ENCODE peak calls at places on chromosome 20, in ten cellular contexts. One of them, this sample, is unnamed.

GRCh38 chr20:57724610-57725405 is 15.0 kb upstream of the PMEPA1 start:
- DNase-seq in NB4: no peak
- DNase-seq in A549: no peak
- DNase-seq in uterus: no peak
- DNase-seq in adrenal gland: no peak
- DNase-seq in breast epithelium: no peak
- DNase-seq in esophagus muscularis mucosa: no peak
- DNase-seq in right lobe of liver: no peak
- DNase-seq in ovary: no peak
- DNase-seq in HCT116: no peak
- DNase-seq in this sample: no peak

GRCh38 chr20:14449323-14449722 is 111.9 kb upstream of the FLRT3 start:
- DNase-seq in A549: no peak
- DNase-seq in right lobe of liver: no peak
- DNase-seq in NB4: no peak
- DNase-seq in esophagus muscularis mucosa: no peak
- DNase-seq in breast epithelium: no peak
- DNase-seq in adrenal gland: no peak
- DNase-seq in uterus: no peak
- DNase-seq in ovary: no peak
- DNase-seq in HCT116: no peak
- DNase-seq in this sample: no peak

GRCh38 chr20:11675920-11676617 is 241.6 kb upstream of the BTBD3 start:
- DNase-seq in esophagus muscularis mucosa: no peak
- DNase-seq in uterus: no peak
- DNase-seq in ovary: no peak
- DNase-seq in right lobe of liver: no peak
- DNase-seq in adrenal gland: peak; percentile 16
- DNase-seq in A549: no peak
- DNase-seq in HCT116: no peak
- DNase-seq in NB4: no peak
- DNase-seq in breast epithelium: no peak
- DNase-seq in this sample: no peak

GRCh38 chr20:49199729-49200293 is 11.7 kb upstream of the STAU1 start:
- DNase-seq in uterus: no peak
- DNase-seq in ovary: peak; percentile 3
- DNase-seq in NB4: no peak
- DNase-seq in HCT116: no peak
- DNase-seq in right lobe of liver: no peak
- DNase-seq in adrenal gland: no peak
- DNase-seq in breast epithelium: no peak
- DNase-seq in esophagus muscularis mucosa: no peak
- DNase-seq in A549: no peak
- DNase-seq in this sample: no peak

GRCh38 chr20:10498196-10498595 is 63.1 kb downstream of the SLX4IP start:
- DNase-seq in ovary: no peak
- DNase-seq in right lobe of liver: no peak
- DNase-seq in esophagus muscularis mucosa: no peak
- DNase-seq in uterus: no peak
- DNase-seq in NB4: peak; percentile 52
- DNase-seq in adrenal gland: no peak
- DNase-seq in HCT116: no peak
- DNase-seq in A549: no peak
- DNase-seq in breast epithelium: no peak
- DNase-seq in this sample: no peak

GRCh38 chr20:54625497-54625896 is 150.1 kb downstream of the DOK5 start:
- DNase-seq in right lobe of liver: no peak
- DNase-seq in uterus: no peak
- DNase-seq in adrenal gland: no peak
- DNase-seq in NB4: no peak
- DNase-seq in ovary: no peak
- DNase-seq in breast epithelium: no peak
- DNase-seq in esophagus muscularis mucosa: no peak
- DNase-seq in A549: no peak
- DNase-seq in HCT116: no peak
- DNase-seq in this sample: no peak

GRCh38 chr20:3041818-3042504 is 1.5 kb upstream of the GNRH2 start:
- DNase-seq in right lobe of liver: no peak
- DNase-seq in uterus: no peak
- DNase-seq in breast epithelium: no peak
- DNase-seq in adrenal gland: no peak
- DNase-seq in NB4: no peak
- DNase-seq in A549: no peak
- DNase-seq in HCT116: no peak
- DNase-seq in ovary: peak; percentile 44
- DNase-seq in esophagus muscularis mucosa: no peak
- DNase-seq in this sample: no peak

GRCh38 chr20:32527447-32528055 is 57.6 kb downstream of the NOL4L start:
- DNase-seq in ovary: no peak
- DNase-seq in breast epithelium: no peak
- DNase-seq in NB4: no peak
- DNase-seq in adrenal gland: no peak
- DNase-seq in right lobe of liver: no peak
- DNase-seq in esophagus muscularis mucosa: no peak
- DNase-seq in uterus: no peak
- DNase-seq in HCT116: no peak
- DNase-seq in A549: no peak
- DNase-seq in this sample: no peak

GRCh38 chr20:1302578-1303541 is 26.1 kb downstream of the SDCBP2 start:
- DNase-seq in ovary: no peak
- DNase-seq in NB4: peak; percentile 74
- DNase-seq in A549: no peak
- DNase-seq in uterus: no peak
- DNase-seq in adrenal gland: no peak
- DNase-seq in right lobe of liver: no peak
- DNase-seq in esophagus muscularis mucosa: no peak
- DNase-seq in HCT116: no peak
- DNase-seq in breast epithelium: no peak
- DNase-seq in this sample: no peak

GRCh38 chr20:6590891-6591679 is 176.4 kb upstream of the BMP2 start:
- DNase-seq in adrenal gland: no peak
- DNase-seq in uterus: no peak
- DNase-seq in HCT116: no peak
- DNase-seq in esophagus muscularis mucosa: no peak
- DNase-seq in right lobe of liver: no peak
- DNase-seq in NB4: no peak
- DNase-seq in A549: no peak
- DNase-seq in ovary: no peak
- DNase-seq in breast epithelium: no peak
- DNase-seq in this sample: peak; percentile 48

DNA sequence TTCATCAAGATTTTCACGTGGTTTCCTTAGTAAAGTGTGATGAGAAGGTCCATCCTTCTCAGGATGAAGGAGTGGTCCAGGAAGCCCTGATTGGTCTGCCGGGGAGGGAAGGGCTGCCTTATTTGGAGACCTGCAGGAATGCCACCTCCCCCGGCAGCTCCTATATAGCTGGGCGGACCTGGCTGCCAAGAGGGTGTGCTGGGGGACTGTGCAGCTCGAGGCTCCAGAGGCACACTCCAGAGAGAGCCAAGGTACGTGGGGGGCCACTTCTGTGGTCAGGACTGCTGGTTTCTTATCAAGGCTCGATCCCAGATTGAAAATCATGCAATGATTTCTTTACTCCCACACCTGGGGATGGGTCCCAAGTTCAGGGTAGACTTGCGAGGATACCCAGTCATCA is at the start of gene PRND:
- DNase-seq in A549: no peak
- DNase-seq in uterus: no peak
- DNase-seq in esophagus muscularis mucosa: no peak
- DNase-seq in breast epithelium: no peak
- DNase-seq in ovary: no peak
- DNase-seq in NB4: no peak
- DNase-seq in adrenal gland: no peak
- DNase-seq in HCT116: no peak
- DNase-seq in right lobe of liver: no peak
- DNase-seq in this sample: no peak
- TF ChIP-seq POLR2A in A549: no peak
- TF ChIP-seq POLR2A in uterus: no peak
- TF ChIP-seq POLR2A in esophagus muscularis mucosa: no peak
- TF ChIP-seq POLR2A in breast epithelium: no peak
- TF ChIP-seq POLR2A in ovary: no peak
- TF ChIP-seq POLR2A in NB4: no peak
- TF ChIP-seq POLR2A in adrenal gland: no peak
- TF ChIP-seq POLR2A in HCT116: no peak
- TF ChIP-seq POLR2A in right lobe of liver: no peak
- TF ChIP-seq POLR2A in this sample: no peak

GRCh38 chr20:63913768-63914167 is 18.8 kb downstream of the DNAJC5 start:
- DNase-seq in ovary: no peak
- DNase-seq in adrenal gland: no peak
- DNase-seq in uterus: no peak
- DNase-seq in A549: no peak
- DNase-seq in breast epithelium: no peak
- DNase-seq in esophagus muscularis mucosa: no peak
- DNase-seq in HCT116: no peak
- DNase-seq in NB4: no peak
- DNase-seq in right lobe of liver: no peak
- DNase-seq in this sample: no peak
- H3K4me3 ChIP-seq in ovary: no peak overlapping the region
- H3K4me3 ChIP-seq in adrenal gland: no peak overlapping the region
- H3K4me3 ChIP-seq in uterus: no peak overlapping the region
- H3K4me3 ChIP-seq in A549: no peak overlapping the region
- H3K4me3 ChIP-seq in breast epithelium: no peak overlapping the region
- H3K4me3 ChIP-seq in esophagus muscularis mucosa: no peak overlapping the region
- H3K4me3 ChIP-seq in HCT116: no peak overlapping the region
- H3K4me3 ChIP-seq in NB4: no peak overlapping the region
- H3K4me3 ChIP-seq in right lobe of liver: no peak overlapping the region
- H3K4me3 ChIP-seq in this sample: no peak overlapping the region

GRCh38 chr20:58994390-58995159 is 12.5 kb downstream of the CTSZ start:
- DNase-seq in breast epithelium: no peak
- DNase-seq in right lobe of liver: peak; percentile 43
- DNase-seq in ovary: no peak
- DNase-seq in esophagus muscularis mucosa: no peak
- DNase-seq in NB4: no peak
- DNase-seq in HCT116: no peak
- DNase-seq in A549: no peak
- DNase-seq in adrenal gland: no peak
- DNase-seq in uterus: no peak
- DNase-seq in this sample: no peak

GRCh38 chr20:58995461-58996225 is 11.4 kb downstream of the CTSZ start:
- DNase-seq in ovary: no peak
- DNase-seq in A549: peak; percentile 39
- DNase-seq in breast epithelium: no peak
- DNase-seq in adrenal gland: no peak
- DNase-seq in esophagus muscularis mucosa: no peak
- DNase-seq in right lobe of liver: no peak
- DNase-seq in uterus: no peak
- DNase-seq in HCT116: no peak
- DNase-seq in NB4: no peak
- DNase-seq in this sample: no peak

GRCh38 chr20:58996226-58996611 is 10.8 kb downstream of the CTSZ start:
- DNase-seq in esophagus muscularis mucosa: no peak
- DNase-seq in NB4: no peak
- DNase-seq in breast epithelium: no peak
- DNase-seq in A549: no peak
- DNase-seq in right lobe of liver: no peak
- DNase-seq in ovary: no peak
- DNase-seq in uterus: no peak
- DNase-seq in HCT116: no peak
- DNase-seq in adrenal gland: no peak
- DNase-seq in this sample: no peak

GRCh38 chr20:58998656-58999055 is 8.4 kb downstream of the CTSZ start:
- DNase-seq in uterus: no peak
- DNase-seq in NB4: no peak
- DNase-seq in right lobe of liver: no peak
- DNase-seq in esophagus muscularis mucosa: no peak
- DNase-seq in ovary: no peak
- DNase-seq in HCT116: no peak
- DNase-seq in breast epithelium: no peak
- DNase-seq in A549: no peak
- DNase-seq in adrenal gland: no peak
- DNase-seq in this sample: peak; percentile 3

GRCh38 chr20:58997141-58997770 is 9.8 kb downstream of the CTSZ start:
- DNase-seq in uterus: no peak
- DNase-seq in A549: no peak
- DNase-seq in adrenal gland: no peak
- DNase-seq in esophagus muscularis mucosa: no peak
- DNase-seq in ovary: no peak
- DNase-seq in NB4: no peak
- DNase-seq in right lobe of liver: no peak
- DNase-seq in HCT116: no peak
- DNase-seq in breast epithelium: no peak
- DNase-seq in this sample: no peak
- TF ChIP-seq POLR2A in uterus: no peak
- TF ChIP-seq POLR2A in A549: no peak
- TF ChIP-seq POLR2A in adrenal gland: no peak
- TF ChIP-seq POLR2A in esophagus muscularis mucosa: no peak
- TF ChIP-seq POLR2A in ovary: no peak
- TF ChIP-seq POLR2A in NB4: no peak
- TF ChIP-seq POLR2A in right lobe of liver: no peak
- TF ChIP-seq POLR2A in HCT116: no peak
- TF ChIP-seq POLR2A in breast epithelium: no peak
- TF ChIP-seq POLR2A in this sample: no peak

DNA sequence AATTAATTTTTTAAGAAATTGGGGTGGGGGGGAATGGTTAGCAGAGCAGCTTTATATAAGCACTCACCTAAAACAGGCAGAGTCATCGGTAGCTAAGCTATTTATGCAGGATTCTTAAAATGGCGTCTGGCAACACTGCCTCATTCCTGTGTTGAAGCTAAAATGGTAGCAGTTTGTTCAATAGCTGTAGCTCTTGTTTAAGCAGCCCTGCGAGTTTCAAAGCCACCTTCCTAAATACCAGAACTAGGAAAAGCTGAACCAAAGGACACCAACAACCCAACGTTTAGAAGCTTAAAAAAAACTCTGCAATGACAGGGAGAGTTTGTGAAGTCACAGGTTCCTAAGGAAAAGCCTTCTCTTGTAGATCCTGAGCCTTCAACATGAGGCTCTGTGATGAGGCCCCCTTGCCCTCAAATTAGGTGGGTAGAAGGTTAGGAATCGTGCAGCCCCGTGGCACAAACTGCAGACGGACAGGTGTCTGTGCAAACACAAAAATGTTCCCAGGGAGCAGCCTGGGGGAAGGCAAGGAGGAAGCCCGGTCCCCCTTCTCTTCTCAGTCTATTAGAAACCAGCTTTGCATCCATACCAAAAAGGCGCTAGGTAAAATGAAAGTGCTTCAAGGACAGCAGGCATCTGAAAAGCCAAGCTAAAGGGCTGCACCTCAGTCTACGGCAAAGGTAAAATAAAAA is 4.7 kb downstream of the ZMYND8 start:
- DNase-seq in right lobe of liver: peak; percentile 30
- DNase-seq in adrenal gland: no peak
- DNase-seq in NB4: peak; percentile 38
- DNase-seq in A549: no peak
- DNase-seq in breast epithelium: no peak
- DNase-seq in esophagus muscularis mucosa: no peak
- DNase-seq in ovary: no peak
- DNase-seq in uterus: no peak
- DNase-seq in HCT116: no peak
- DNase-seq in this sample: no peak
- H3K4me3 ChIP-seq in right lobe of liver: peak overlapping the region; percentile 1
- H3K4me3 ChIP-seq in adrenal gland: no peak overlapping the region
- H3K4me3 ChIP-seq in NB4: peak overlapping the region; percentile 92
- H3K4me3 ChIP-seq in A549: no peak overlapping the region
- H3K4me3 ChIP-seq in breast epithelium: peak overlapping the region; percentile 21
- H3K4me3 ChIP-seq in esophagus muscularis mucosa: peak overlapping the region; percentile 47
- H3K4me3 ChIP-seq in ovary: no peak overlapping the region
- H3K4me3 ChIP-seq in uterus: no peak overlapping the region
- H3K4me3 ChIP-seq in HCT116: no peak overlapping the region
- H3K4me3 ChIP-seq in this sample: no peak overlapping the region

This sample was measured in transverse colon.